ENCODE peak calls at places on chromosome 14, in six cellular contexts. One of them, this sample, is unnamed.

GRCh38 chr14:104948736-104949031 is 24.0 kb downstream of the PLD4 start:
- DNase-seq in lower lobe of right lung: no peak
- DNase-seq in pancreas: no peak
- DNase-seq in stimulated activated CD4-positive, alpha-beta T cell treated with anti-CD3 and anti-CD28 coated beads, Interleukin-15, amount 100 ng/mL, for 1 hour: no peak
- DNase-seq in fibroblast of lung: no peak
- DNase-seq in RPMI8226: no peak
- DNase-seq in this sample: no peak

GRCh38 chr14:34078117-34078743 is 127.4 kb upstream of the EGLN3 start:
- DNase-seq in lower lobe of right lung: no peak
- DNase-seq in stimulated activated CD4-positive, alpha-beta T cell treated with anti-CD3 and anti-CD28 coated beads, Interleukin-15, amount 100 ng/mL, for 1 hour: no peak
- DNase-seq in fibroblast of lung: no peak
- DNase-seq in pancreas: no peak
- DNase-seq in RPMI8226: peak
- DNase-seq in this sample: no peak

GRCh38 chr14:57391609-57392195 is 1.3 kb downstream of the NAA30 start:
- DNase-seq in lower lobe of right lung: no peak
- DNase-seq in RPMI8226: no peak
- DNase-seq in fibroblast of lung: peak
- DNase-seq in stimulated activated CD4-positive, alpha-beta T cell treated with anti-CD3 and anti-CD28 coated beads, Interleukin-15, amount 100 ng/mL, for 1 hour: no peak
- DNase-seq in pancreas: no peak
- DNase-seq in this sample: no peak

GRCh38 chr14:62501021-62501750 is 544.1 kb downstream of the KCNH5 start:
- DNase-seq in fibroblast of lung: no peak
- DNase-seq in pancreas: no peak
- DNase-seq in lower lobe of right lung: no peak
- DNase-seq in RPMI8226: no peak
- DNase-seq in stimulated activated CD4-positive, alpha-beta T cell treated with anti-CD3 and anti-CD28 coated beads, Interleukin-15, amount 100 ng/mL, for 1 hour: no peak
- DNase-seq in this sample: no peak

GRCh38 chr14:37340353-37340752 is 142.6 kb downstream of the MIPOL1 start:
- DNase-seq in RPMI8226: peak
- DNase-seq in stimulated activated CD4-positive, alpha-beta T cell treated with anti-CD3 and anti-CD28 coated beads, Interleukin-15, amount 100 ng/mL, for 1 hour: no peak
- DNase-seq in pancreas: no peak
- DNase-seq in fibroblast of lung: no peak
- DNase-seq in lower lobe of right lung: no peak
- DNase-seq in this sample: no peak

GRCh38 chr14:35297677-35298076 is 5.5 kb downstream of the PSMA6 start:
- DNase-seq in stimulated activated CD4-positive, alpha-beta T cell treated with anti-CD3 and anti-CD28 coated beads, Interleukin-15, amount 100 ng/mL, for 1 hour: no peak
- DNase-seq in RPMI8226: no peak
- DNase-seq in lower lobe of right lung: no peak
- DNase-seq in pancreas: no peak
- DNase-seq in fibroblast of lung: no peak
- DNase-seq in this sample: no peak

GRCh38 chr14:63642656-63643382 is 1.1 kb upstream of the WDR89 start:
- DNase-seq in fibroblast of lung: no peak
- DNase-seq in RPMI8226: no peak
- DNase-seq in stimulated activated CD4-positive, alpha-beta T cell treated with anti-CD3 and anti-CD28 coated beads, Interleukin-15, amount 100 ng/mL, for 1 hour: no peak
- DNase-seq in pancreas: no peak
- DNase-seq in lower lobe of right lung: no peak
- DNase-seq in this sample: no peak

GRCh38 chr14:90405755-90406154 is 8.9 kb downstream of the CALM1 start:
- DNase-seq in fibroblast of lung: no peak
- DNase-seq in lower lobe of right lung: no peak
- DNase-seq in RPMI8226: no peak
- DNase-seq in stimulated activated CD4-positive, alpha-beta T cell treated with anti-CD3 and anti-CD28 coated beads, Interleukin-15, amount 100 ng/mL, for 1 hour: no peak
- DNase-seq in pancreas: no peak
- DNase-seq in this sample: no peak

GRCh38 chr14:105090493-105091334 is 25.5 kb upstream of the GPR132 start:
- DNase-seq in stimulated activated CD4-positive, alpha-beta T cell treated with anti-CD3 and anti-CD28 coated beads, Interleukin-15, amount 100 ng/mL, for 1 hour: peak
- DNase-seq in fibroblast of lung: peak
- DNase-seq in lower lobe of right lung: peak
- DNase-seq in pancreas: peak
- DNase-seq in RPMI8226: peak
- DNase-seq in this sample: no peak

GRCh38 chr14:88521818-88522217 is 33.0 kb downstream of the PTPN21 start:
- DNase-seq in pancreas: peak
- DNase-seq in stimulated activated CD4-positive, alpha-beta T cell treated with anti-CD3 and anti-CD28 coated beads, Interleukin-15, amount 100 ng/mL, for 1 hour: no peak
- DNase-seq in RPMI8226: no peak
- DNase-seq in lower lobe of right lung: no peak
- DNase-seq in fibroblast of lung: peak
- DNase-seq in this sample: no peak

GRCh38 chr14:74048291-74048690 is 29.1 kb downstream of the BBOF1 start:
- DNase-seq in RPMI8226: no peak
- DNase-seq in pancreas: no peak
- DNase-seq in fibroblast of lung: no peak
- DNase-seq in stimulated activated CD4-positive, alpha-beta T cell treated with anti-CD3 and anti-CD28 coated beads, Interleukin-15, amount 100 ng/mL, for 1 hour: no peak
- DNase-seq in lower lobe of right lung: no peak
- DNase-seq in this sample: no peak

GRCh38 chr14:103296007-103296406 is 38.0 kb upstream of the EIF5 start:
- DNase-seq in RPMI8226: no peak
- DNase-seq in fibroblast of lung: peak
- DNase-seq in lower lobe of right lung: no peak
- DNase-seq in pancreas: no peak
- DNase-seq in stimulated activated CD4-positive, alpha-beta T cell treated with anti-CD3 and anti-CD28 coated beads, Interleukin-15, amount 100 ng/mL, for 1 hour: no peak
- DNase-seq in this sample: no peak

GRCh38 chr14:24920265-24921080 is 129.5 kb downstream of the STXBP6 start:
- DNase-seq in fibroblast of lung: no peak
- DNase-seq in lower lobe of right lung: no peak
- DNase-seq in pancreas: no peak
- DNase-seq in stimulated activated CD4-positive, alpha-beta T cell treated with anti-CD3 and anti-CD28 coated beads, Interleukin-15, amount 100 ng/mL, for 1 hour: no peak
- DNase-seq in RPMI8226: no peak
- DNase-seq in this sample: no peak

GRCh38 chr14:73461478-73462077 is 3.2 kb upstream of the NUMB start:
- DNase-seq in pancreas: no peak
- DNase-seq in fibroblast of lung: no peak
- DNase-seq in lower lobe of right lung: no peak
- DNase-seq in RPMI8226: no peak
- DNase-seq in stimulated activated CD4-positive, alpha-beta T cell treated with anti-CD3 and anti-CD28 coated beads, Interleukin-15, amount 100 ng/mL, for 1 hour: no peak
- DNase-seq in this sample: no peak

This sample was measured in GM12878.